ENCODE peak calls at places on chromosomes 7 and 10, in four cellular contexts. S is adipocyte, W is COR-L47, E is cardiac septum. M is an unnamed sample.

GRCh38 chr10:116769791-116770190 is 27.4 kb upstream of the HSPA12A start:
- DNase-seq in S (no peak), W (no peak), E (no peak), M (no peak)

GRCh38 chr7:133095119-133095671 is 13.3 kb upstream of the CHCHD3 start:
- DNase-seq in E (no peak), W (no peak), S (no peak), M (no peak)

GRCh38 chr10:23702977-23703414 is 264.1 kb downstream of the OTUD1 start:
- DNase-seq in E (no peak), W (no peak), S (peak), M (peak)

GRCh38 chr10:122168598-122168997 is 102.5 kb upstream of the BTBD16 start:
- DNase-seq in S (no peak), W (no peak), E (no peak), M (no peak)

GRCh38 chr7:8291742-8292141 is 29.8 kb upstream of the ICA1 start:
- DNase-seq in W (no peak), E (no peak), S (no peak), M (no peak)

GRCh38 chr7:1065263-1066260 is 21.2 kb downstream of the GPR146 start:
- DNase-seq in S (peak), E (peak), W (peak), M (no peak)

GRCh38 chr7:158740657-158741293 is 36.2 kb upstream of the NCAPG2 start:
- DNase-seq in E (no peak), S (peak), W (no peak), M (no peak)

GRCh38 chr10:70162892-70163201 is 7.5 kb downstream of the SAR1A start:
- DNase-seq in W (no peak), S (no peak), E (no peak), M (no peak)

GRCh38 chr7:143299346-143299745 is 11.2 kb downstream of the CASP2 start:
- DNase-seq in W (no peak), S (peak), E (no peak), M (peak)